ENCODE peak calls at places on chromosomes 11 and 22, in eight cellular contexts. One of them, this sample, is unnamed. For H3K4me1, the result is how much of the 10 kb centered on the place peaks cover.

GRCh38 chr11:73167555-73167954 is 25.4 kb upstream of the FCHSD2 start:
- DNase-seq in GM23338: no peak
- DNase-seq in astrocyte: no peak
- DNase-seq in H9: no peak
- DNase-seq in IMR-90: no peak
- DNase-seq in mammary epithelial cell: no peak
- DNase-seq in HCT116: no peak
- DNase-seq in fibroblast of lung: no peak
- DNase-seq in this sample: no peak

GRCh38 chr11:134700101-134700640 is 288.1 kb upstream of the B3GAT1 start:
- DNase-seq in GM23338: no peak
- DNase-seq in astrocyte: no peak
- DNase-seq in H9: no peak
- DNase-seq in IMR-90: no peak
- DNase-seq in mammary epithelial cell: no peak
- DNase-seq in HCT116: no peak
- DNase-seq in fibroblast of lung: no peak
- DNase-seq in this sample: no peak

GRCh38 chr11:100876826-100877545 is 189.9 kb downstream of the ARHGAP42 start:
- DNase-seq in GM23338: peak
- DNase-seq in astrocyte: peak
- DNase-seq in H9: no peak
- DNase-seq in IMR-90: peak
- DNase-seq in mammary epithelial cell: peak
- DNase-seq in HCT116: no peak
- DNase-seq in fibroblast of lung: peak
- DNase-seq in this sample: no peak

GRCh38 chr22:25393121-25393805 is 171.2 kb upstream of the GRK3 start:
- DNase-seq in GM23338: no peak
- DNase-seq in astrocyte: no peak
- DNase-seq in H9: no peak
- DNase-seq in IMR-90: no peak
- DNase-seq in mammary epithelial cell: no peak
- DNase-seq in HCT116: no peak
- DNase-seq in fibroblast of lung: no peak
- DNase-seq in this sample: no peak

GRCh38 chr11:59891781-59892181 is 13.2 kb downstream of the OOSP3 start:
- DNase-seq in GM23338: peak
- DNase-seq in astrocyte: peak
- DNase-seq in H9: peak
- DNase-seq in IMR-90: no peak
- DNase-seq in mammary epithelial cell: no peak
- DNase-seq in HCT116: no peak
- DNase-seq in fibroblast of lung: no peak
- DNase-seq in this sample: peak

GRCh38 chr11:45178223-45178622 is 31.8 kb downstream of the PRDM11 start:
- DNase-seq in GM23338: no peak
- DNase-seq in astrocyte: no peak
- DNase-seq in H9: no peak
- DNase-seq in IMR-90: no peak
- DNase-seq in mammary epithelial cell: no peak
- DNase-seq in HCT116: no peak
- DNase-seq in fibroblast of lung: no peak
- DNase-seq in this sample: no peak

GRCh38 chr22:27113211-27114030 is 456.0 kb downstream of the MIAT start:
- DNase-seq in GM23338: no peak
- DNase-seq in astrocyte: peak
- DNase-seq in H9: no peak
- DNase-seq in IMR-90: peak
- DNase-seq in mammary epithelial cell: peak
- DNase-seq in HCT116: peak
- DNase-seq in fibroblast of lung: peak
- DNase-seq in this sample: no peak

GRCh38 chr11:34788642-34789041 is 127.5 kb downstream of the APIP start:
- DNase-seq in GM23338: no peak
- DNase-seq in astrocyte: no peak
- DNase-seq in H9: no peak
- DNase-seq in IMR-90: no peak
- DNase-seq in mammary epithelial cell: no peak
- DNase-seq in HCT116: no peak
- DNase-seq in fibroblast of lung: no peak
- DNase-seq in this sample: no peak

GRCh38 chr11:111694851-111695250 is 71.3 kb downstream of the PPP2R1B start:
- DNase-seq in GM23338: no peak
- DNase-seq in astrocyte: peak
- DNase-seq in H9: no peak
- DNase-seq in IMR-90: peak
- DNase-seq in mammary epithelial cell: no peak
- DNase-seq in HCT116: no peak
- DNase-seq in fibroblast of lung: peak
- DNase-seq in this sample: no peak

GRCh38 chr11:125168875-125169537 is 4.5 kb downstream of the PKNOX2 start:
- DNase-seq in GM23338: no peak
- DNase-seq in astrocyte: no peak
- DNase-seq in H9: no peak
- DNase-seq in IMR-90: peak
- DNase-seq in mammary epithelial cell: no peak
- DNase-seq in HCT116: no peak
- DNase-seq in fibroblast of lung: peak
- DNase-seq in this sample: no peak

GRCh38 chr11:30586251-30587144 is at the start of gene MPPED2:
- DNase-seq in GM23338: peak
- DNase-seq in astrocyte: no peak
- DNase-seq in H9: peak
- DNase-seq in IMR-90: no peak
- DNase-seq in mammary epithelial cell: no peak
- DNase-seq in HCT116: no peak
- DNase-seq in fibroblast of lung: no peak
- DNase-seq in this sample: peak

GRCh38 chr11:61193596-61193995 is 9.7 kb upstream of the PGA3 start:
- DNase-seq in GM23338: peak
- DNase-seq in astrocyte: no peak
- DNase-seq in H9: peak
- DNase-seq in IMR-90: no peak
- DNase-seq in mammary epithelial cell: no peak
- DNase-seq in HCT116: no peak
- DNase-seq in fibroblast of lung: no peak
- DNase-seq in this sample: no peak

GRCh38 chr11:57644748-57645715 is 4.7 kb downstream of the YPEL4 start:
- DNase-seq in GM23338: peak
- DNase-seq in astrocyte: peak
- DNase-seq in H9: peak
- DNase-seq in IMR-90: peak
- DNase-seq in mammary epithelial cell: no peak
- DNase-seq in HCT116: peak
- DNase-seq in fibroblast of lung: peak
- DNase-seq in this sample: peak

GRCh38 chr11:57641426-57641825 is 8.3 kb downstream of the YPEL4 start:
- DNase-seq in GM23338: peak
- DNase-seq in astrocyte: no peak
- DNase-seq in H9: no peak
- DNase-seq in IMR-90: peak
- DNase-seq in mammary epithelial cell: no peak
- DNase-seq in HCT116: no peak
- DNase-seq in fibroblast of lung: peak
- DNase-seq in this sample: peak

GRCh38 chr11:57645716-57646085 is 4.0 kb downstream of the YPEL4 start:
- DNase-seq in GM23338: peak
- DNase-seq in astrocyte: no peak
- DNase-seq in H9: no peak
- DNase-seq in IMR-90: no peak
- DNase-seq in mammary epithelial cell: no peak
- DNase-seq in HCT116: no peak
- DNase-seq in fibroblast of lung: no peak
- DNase-seq in this sample: no peak

GRCh38 chr11:57646221-57646620 is 3.5 kb downstream of the YPEL4 start:
- DNase-seq in GM23338: no peak
- DNase-seq in astrocyte: no peak
- DNase-seq in H9: no peak
- DNase-seq in IMR-90: no peak
- DNase-seq in mammary epithelial cell: no peak
- DNase-seq in HCT116: no peak
- DNase-seq in fibroblast of lung: no peak
- DNase-seq in this sample: no peak

GRCh38 chr11:57643802-57644201 is 5.9 kb downstream of the YPEL4 start:
- DNase-seq in GM23338: no peak
- DNase-seq in astrocyte: no peak
- DNase-seq in H9: no peak
- DNase-seq in IMR-90: peak
- DNase-seq in mammary epithelial cell: no peak
- DNase-seq in HCT116: no peak
- DNase-seq in fibroblast of lung: no peak
- DNase-seq in this sample: no peak
- TF ChIP-seq CTCF in GM23338: peak
- TF ChIP-seq CTCF in astrocyte: no peak
- TF ChIP-seq CTCF in H9: no peak
- TF ChIP-seq CTCF in IMR-90: no peak
- TF ChIP-seq CTCF in mammary epithelial cell: no peak
- TF ChIP-seq CTCF in HCT116: peak
- TF ChIP-seq CTCF in fibroblast of lung: peak
- TF ChIP-seq CTCF in this sample: no peak

GRCh38 chr11:57303280-57303989 is 21.3 kb downstream of the TNKS1BP1 start:
- DNase-seq in GM23338: peak
- DNase-seq in astrocyte: no peak
- DNase-seq in H9: no peak
- DNase-seq in IMR-90: no peak
- DNase-seq in mammary epithelial cell: no peak
- DNase-seq in HCT116: no peak
- DNase-seq in fibroblast of lung: no peak
- DNase-seq in this sample: no peak
- H3K4me2 ChIP-seq in GM23338: no peak
- H3K4me2 ChIP-seq in astrocyte: peak
- H3K4me2 ChIP-seq in H9: no peak
- H3K4me2 ChIP-seq in IMR-90: no peak
- H3K4me2 ChIP-seq in mammary epithelial cell: no peak
- H3K4me2 ChIP-seq in HCT116: no peak
- H3K4me2 ChIP-seq in fibroblast of lung: no peak
- H3K4me2 ChIP-seq in this sample: no peak

DNA sequence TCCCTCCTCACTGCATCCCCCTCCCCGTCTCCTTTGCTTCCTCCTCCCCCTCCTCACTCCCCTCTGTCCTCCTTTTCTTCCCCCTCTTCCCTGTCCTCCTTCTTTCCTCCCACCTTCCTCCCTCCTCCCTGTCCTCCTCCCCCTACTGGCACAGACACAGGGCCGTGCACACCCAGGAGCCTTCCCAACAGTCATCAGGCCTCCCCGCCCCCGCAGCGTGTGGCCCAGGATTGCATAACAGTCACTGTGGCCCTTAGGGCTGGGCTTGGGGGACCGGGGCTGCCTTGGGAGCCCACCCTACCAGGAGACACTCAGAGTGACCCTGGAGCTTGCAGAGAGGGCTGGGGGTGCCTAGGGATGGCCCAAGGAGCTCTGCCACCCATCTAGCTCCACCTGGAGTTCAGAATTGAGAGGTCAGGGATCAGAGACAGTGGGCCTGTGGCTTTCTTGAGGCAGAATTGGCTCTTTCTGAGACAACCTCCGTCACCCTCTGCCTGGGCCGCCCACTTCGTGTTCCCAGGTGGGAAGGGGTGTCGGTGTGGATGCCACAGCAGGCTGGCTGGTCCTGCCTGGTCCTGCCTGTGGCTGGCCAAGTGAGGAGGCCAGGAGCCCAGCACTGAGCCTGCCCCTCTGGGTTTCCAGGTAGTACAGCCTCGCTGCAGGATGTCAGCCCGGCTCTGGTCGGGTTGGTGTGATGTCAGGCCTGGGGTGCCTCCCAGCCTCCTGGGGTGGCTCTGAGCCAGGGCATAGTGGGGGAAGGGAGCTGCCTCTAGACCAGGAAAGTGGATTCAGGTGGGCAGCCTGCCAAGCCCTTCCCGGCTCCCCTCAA is 1.6 kb downstream of the SPI1 start:
- DNase-seq in GM23338: peak
- DNase-seq in astrocyte: no peak
- DNase-seq in H9: no peak
- DNase-seq in IMR-90: no peak
- DNase-seq in mammary epithelial cell: no peak
- DNase-seq in HCT116: no peak
- DNase-seq in fibroblast of lung: no peak
- DNase-seq in this sample: no peak
- H3K4me1 ChIP-seq in GM23338: under half
- H3K4me1 ChIP-seq in astrocyte: under half
- H3K4me1 ChIP-seq in H9: under half
- H3K4me1 ChIP-seq in IMR-90: under half
- H3K4me1 ChIP-seq in mammary epithelial cell: under half
- H3K4me1 ChIP-seq in HCT116: under half
- H3K4me1 ChIP-seq in fibroblast of lung: under half
- H3K4me1 ChIP-seq in this sample: under half

GRCh38 chr11:67563354-67564114 is 20.1 kb upstream of the GSTP1 start:
- DNase-seq in GM23338: no peak
- DNase-seq in astrocyte: peak
- DNase-seq in H9: no peak
- DNase-seq in IMR-90: peak
- DNase-seq in mammary epithelial cell: peak
- DNase-seq in HCT116: peak
- DNase-seq in fibroblast of lung: peak
- DNase-seq in this sample: no peak
- TF ChIP-seq CTCF in GM23338: no peak
- TF ChIP-seq CTCF in astrocyte: no peak
- TF ChIP-seq CTCF in H9: no peak
- TF ChIP-seq CTCF in IMR-90: no peak
- TF ChIP-seq CTCF in mammary epithelial cell: no peak
- TF ChIP-seq CTCF in HCT116: no peak
- TF ChIP-seq CTCF in fibroblast of lung: no peak
- TF ChIP-seq CTCF in this sample: no peak